ENCODE peak calls at places on chromosomes 5 and 9, in seven cellular contexts. R is GM12891, A is AG09319, N is HS-27A, E is cortex of kidney, X is neural crest cell, D is T follicular helper cell. K is an unnamed sample.

GRCh38 chr5:78626009-78626571 is 22.5 kb downstream of the LHFPL2 start:
- DNase-seq in N (no peak), D (no peak), E (no peak), R (no peak), A (no peak), X (no peak), K (no peak)

GRCh38 chr5:78005021-78005785 is 229.1 kb upstream of the TBCA start:
- DNase-seq in N (no peak), X (no peak), R (no peak), E (no peak), A (peak), D (no peak), K (no peak)

GRCh38 chr9:91346644-91347043 is 15.1 kb downstream of the AUH start:
- DNase-seq in E (no peak), N (no peak), R (no peak), X (no peak), A (no peak), D (no peak), K (no peak)

GRCh38 chr9:8599937-8600336 is 800.4 kb upstream of the DMAC1 start:
- DNase-seq in N (no peak), A (no peak), R (no peak), E (no peak), X (no peak), D (no peak), K (no peak)

GRCh38 chr5:103617913-103618312 is 55.3 kb upstream of the NUDT12 start:
- DNase-seq in N (no peak), R (no peak), X (no peak), D (no peak), A (no peak), E (no peak), K (no peak)

GRCh38 chr9:90972057-90972456 is 170.4 kb downstream of the SYK start:
- DNase-seq in E (no peak), N (no peak), X (no peak), R (no peak), D (no peak), A (no peak), K (no peak)

GRCh38 chr9:118455781-118456180 is 751.6 kb downstream of the TLR4 start:
- DNase-seq in X (no peak), E (no peak), A (no peak), N (no peak), D (no peak), R (no peak), K (no peak)

GRCh38 chr9:105475302-105475701 is 27.5 kb downstream of the FSD1L start:
- DNase-seq in R (no peak), A (no peak), E (no peak), X (no peak), D (no peak), N (no peak), K (no peak)

GRCh38 chr9:114004221-114004716 is 73.8 kb downstream of the AMBP start:
- DNase-seq in R (no peak), X (peak), E (no peak), N (no peak), A (no peak), D (no peak), K (no peak)

GRCh38 chr5:141172381-141173204 is at the start of gene PCDHB7:
- DNase-seq in R (no peak), N (no peak), D (no peak), X (peak), A (no peak), E (no peak), K (peak)

GRCh38 chr9:109781541-109782197 is 1.7 kb downstream of the PALM2AKAP2 start:
- DNase-seq in A (no peak), R (no peak), D (no peak), E (no peak), X (no peak), N (no peak), K (no peak)

GRCh38 chr5:139863855-139864558 is 68.4 kb downstream of the PSD2 start:
- DNase-seq in A (peak), E (no peak), X (peak), R (peak), N (no peak), D (peak), K (peak)

GRCh38 chr9:136784997-136785361 is 6.2 kb upstream of the TMEM141 start:
- DNase-seq in R (no peak), D (no peak), A (no peak), N (no peak), X (no peak), E (no peak), K (no peak)

GRCh38 chr5:42612997-42613396 is 143.6 kb upstream of the CCDC152 start:
- DNase-seq in N (no peak), E (no peak), X (no peak), R (no peak), A (no peak), D (no peak), K (no peak)

GRCh38 chr9:2000314-2000713 is 14.8 kb upstream of the SMARCA2 start:
- DNase-seq in R (no peak), X (no peak), N (no peak), A (no peak), D (no peak), E (no peak), K (no peak)

GRCh38 chr9:133916159-133916541 is 76.0 kb downstream of the VAV2 start:
- DNase-seq in A (no peak), D (no peak), R (no peak), E (no peak), X (no peak), N (no peak), K (no peak)

GRCh38 chr9:137825324-137825991 is 52.1 kb upstream of the CACNA1B start:
- DNase-seq in N (no peak), R (peak), X (no peak), E (no peak), D (no peak), A (no peak), K (no peak)

GRCh38 chr9:69122391-69123141 is 51.5 kb upstream of the TJP2 start:
- DNase-seq in R (peak), D (no peak), N (peak), A (no peak), E (no peak), X (no peak), K (no peak)

GRCh38 chr9:81417299-81417675 is 272.1 kb downstream of the TLE1 start:
- DNase-seq in E (no peak), A (no peak), X (no peak), D (no peak), R (no peak), N (no peak), K (no peak)

GRCh38 chr9:130872912-130873503 is 23.6 kb downstream of the QRFP start:
- DNase-seq in A (no peak), X (no peak), E (no peak), R (no peak), D (no peak), N (no peak), K (no peak)

GRCh38 chr9:111597852-111598729 is 1.4 kb downstream of the PTGR1 start:
- DNase-seq in D (peak), A (peak), R (peak), N (no peak), E (no peak), X (peak), K (peak)

GRCh38 chr9:136721339-136722092 is 9.1 kb downstream of the DIPK1B start:
- DNase-seq in A (no peak), N (no peak), R (no peak), D (no peak), X (no peak), E (no peak), K (no peak)

GRCh38 chr5:144187699-144188294 is 17.1 kb downstream of the KCTD16 start:
- DNase-seq in E (no peak), X (no peak), A (peak), D (peak), R (peak), N (no peak), K (peak)

GRCh38 chr5:155947394-155948062 is 379.4 kb upstream of the SGCD start:
- DNase-seq in X (no peak), R (no peak), E (no peak), D (no peak), A (peak), N (no peak), K (no peak)

GRCh38 chr5:145680169-145680568 is 155.0 kb downstream of the PRELID2 start:
- DNase-seq in N (no peak), X (no peak), D (no peak), A (no peak), E (no peak), R (no peak), K (no peak)

GRCh38 chr5:20660588-20660987 is 672.6 kb upstream of the CDH18 start:
- DNase-seq in X (no peak), N (no peak), E (no peak), R (no peak), D (no peak), A (no peak), K (no peak)

GRCh38 chr9:93955356-93956182 is 414 bp upstream of the BARX1 start:
- DNase-seq in N (no peak), E (no peak), R (no peak), X (no peak), A (no peak), D (peak), K (no peak)

GRCh38 chr5:44935262-44935661 is 126.5 kb downstream of the MRPS30 start:
- DNase-seq in X (no peak), N (no peak), A (no peak), D (no peak), R (no peak), E (no peak), K (no peak)

GRCh38 chr5:35902032-35902681 is 36.3 kb downstream of the CAPSL start:
- DNase-seq in N (no peak), R (no peak), X (no peak), E (no peak), A (no peak), D (no peak), K (peak)

GRCh38 chr5:50292735-50293394 is 148.2 kb downstream of the EMB start:
- DNase-seq in A (no peak), N (no peak), E (no peak), R (no peak), D (no peak), X (no peak), K (no peak)

GRCh38 chr5:161713042-161713441 is 27.5 kb downstream of the GABRA6 start:
- DNase-seq in N (no peak), X (no peak), A (no peak), R (no peak), D (no peak), E (no peak), K (no peak)

GRCh38 chr5:172940242-172941066 is 18.8 kb upstream of the RPL26L1 start:
- DNase-seq in R (no peak), A (no peak), D (no peak), E (no peak), X (no peak), N (no peak), K (no peak)